ENCODE peak calls at places on chromosomes 11 and 22, in six cellular contexts. U, O, B, Z, G and V are unnamed samples.

GRCh38 chr11:117950320-117950719 is 21.1 kb upstream of the TMPRSS13 start:
- DNase-seq in U (no peak), O (no peak), B (no peak), Z (no peak), G (no peak), V (peak)

GRCh38 chr11:2348986-2349385 is 28.1 kb upstream of the CD81 start:
- DNase-seq in B (peak), G (no peak), O (no peak), U (peak), Z (no peak), V (no peak)

GRCh38 chr22:24200616-24201212 is 19.4 kb downstream of the SUSD2 start:
- DNase-seq in Z (no peak), B (peak), O (no peak), U (peak), G (peak), V (no peak)

GRCh38 chr11:71490731-71491390 is 36.2 kb upstream of the KRTAP5-7 start:
- DNase-seq in U (no peak), Z (no peak), B (no peak), G (no peak), O (no peak), V (no peak)

GRCh38 chr22:38799265-38800002 is 5.5 kb upstream of the DNAL4 start:
- DNase-seq in Z (peak), U (peak), B (peak), O (no peak), G (no peak), V (no peak)

GRCh38 chr11:46560300-46561025 is 33.4 kb downstream of the AMBRA1 start:
- DNase-seq in O (no peak), G (no peak), Z (no peak), B (peak), U (peak), V (peak)

GRCh38 chr11:121936375-121936774 is 179.6 kb downstream of the BLID start:
- DNase-seq in U (peak), Z (no peak), G (no peak), O (no peak), B (peak), V (no peak)

GRCh38 chr11:118845369-118845768 is 38.3 kb upstream of the CXCR5 start:
- DNase-seq in U (peak), G (no peak), B (peak), Z (no peak), O (no peak), V (no peak)

GRCh38 chr11:114147389-114148382 is 88.2 kb downstream of the ZBTB16 start:
- DNase-seq in Z (no peak), B (no peak), G (no peak), O (no peak), U (no peak), V (no peak)

GRCh38 chr11:67347964-67348749 is 5.2 kb downstream of the POLD4 start:
- DNase-seq in B (peak), Z (peak), O (no peak), U (peak), G (no peak), V (no peak)

GRCh38 chr22:44024288-44024908 is at the start of gene PARVB:
- DNase-seq in O (peak), U (peak), Z (no peak), G (no peak), B (no peak), V (no peak)

GRCh38 chr11:122851366-122852011 is 13.2 kb downstream of the CRTAM start:
- DNase-seq in O (no peak), U (no peak), G (no peak), Z (no peak), B (no peak), V (peak)

GRCh38 chr11:119615003-119615878 is 113.8 kb downstream of the NECTIN1 start:
- DNase-seq in B (peak), G (no peak), O (no peak), Z (no peak), U (peak), V (no peak)

GRCh38 chr22:31538815-31539214 is 42.5 kb downstream of the SFI1 start:
- DNase-seq in O (no peak), B (no peak), U (no peak), G (no peak), Z (no peak), V (no peak)

GRCh38 chr22:46951973-46952372 is 189.5 kb downstream of the TBC1D22A start:
- DNase-seq in U (no peak), O (no peak), G (no peak), Z (no peak), B (no peak), V (no peak)

GRCh38 chr22:29664731-29665130 is 55.1 kb upstream of the CABP7 start:
- DNase-seq in Z (no peak), O (no peak), G (peak), U (no peak), B (peak), V (no peak)

GRCh38 chr11:3920148-3920852 is 64.8 kb downstream of the STIM1 start:
- DNase-seq in U (peak), Z (peak), O (no peak), B (peak), G (no peak), V (peak)